ENCODE peak calls at places on chromosomes 3 and 15, in nine cellular contexts. E is fibroblast of lung, G is C1 segment of cervical spinal cord, X is NCI-H2081, S is AG08396, U is DMS53, H is LHCN-M2, F is cardiac muscle cell, V is NCI-H69. D is an unnamed sample.

GRCh38 chr3:134370611-134371451 is 3.4 kb downstream of the AMOTL2 start:
- DNase-seq in E (no peak), G (no peak), X (no peak), S (no peak), U (no peak), H (no peak), F (no peak), V (no peak), D (no peak)

GRCh38 chr3:63662500-63662899 is 10.0 kb downstream of the SNTN start:
- DNase-seq in E (no peak), G (no peak), X (no peak), S (peak; percentile 12), U (peak; percentile 34), H (no peak), F (no peak), V (peak; percentile 56), D (no peak)

GRCh38 chr3:33537135-33537534 is 96.9 kb upstream of the UBP1 start:
- DNase-seq in E (no peak), G (no peak), X (no peak), S (no peak), U (no peak), H (no peak), F (peak; percentile 23), V (no peak), D (no peak)

GRCh38 chr3:55719508-55719907 is 232.4 kb upstream of the WNT5A start:
- DNase-seq in E (peak; percentile 31), G (no peak), X (no peak), S (no peak), U (no peak), H (no peak), F (no peak), V (no peak), D (no peak)

GRCh38 chr3:89107461-89108035 is at the start of gene EPHA3:
- DNase-seq in E (peak; percentile 71), G (no peak), X (peak; percentile 41), S (peak; percentile 68), U (peak; percentile 76), H (peak; percentile 70), F (peak; percentile 75), V (peak; percentile 45), D (peak; percentile 49)

GRCh38 chr3:121723485-121723884 is 26.1 kb downstream of the GOLGB1 start:
- DNase-seq in E (no peak), G (no peak), X (no peak), S (no peak), U (no peak), H (no peak), F (no peak), V (no peak), D (no peak)

GRCh38 chr3:114454592-114455251 is 160.9 kb downstream of the TIGIT start:
- DNase-seq in E (peak; percentile 59), G (peak; percentile 83), X (peak; percentile 40), S (no peak), U (peak; percentile 59), H (peak; percentile 38), F (peak; percentile 34), V (peak; percentile 65), D (peak; percentile 0)

GRCh38 chr3:172673210-172673679 is 37.6 kb downstream of the NCEH1 start:
- DNase-seq in E (peak; percentile 78), G (no peak), X (peak; percentile 85), S (peak; percentile 44), U (peak; percentile 86), H (peak; percentile 79), F (peak; percentile 80), V (peak; percentile 88), D (peak; percentile 84)

GRCh38 chr3:46903341-46904302 is 26.1 kb downstream of the PTH1R start:
- DNase-seq in E (no peak), G (no peak), X (no peak), S (peak; percentile 71), U (peak; percentile 8), H (peak; percentile 27), F (peak; percentile 58), V (no peak), D (no peak)

GRCh38 chr15:61654918-61655317 is 405.3 kb downstream of the VPS13C start:
- DNase-seq in E (no peak), G (no peak), X (no peak), S (no peak), U (no peak), H (no peak), F (no peak), V (no peak), D (no peak)

GRCh38 chr15:76178321-76178720 is 118.5 kb downstream of the TMEM266 start:
- DNase-seq in E (no peak), G (no peak), X (no peak), S (no peak), U (no peak), H (no peak), F (no peak), V (peak; percentile 41), D (no peak)

GRCh38 chr3:197878427-197878826 is 71.6 kb upstream of the RPL35A start:
- DNase-seq in E (no peak), G (no peak), X (no peak), S (no peak), U (no peak), H (no peak), F (no peak), V (no peak), D (no peak)

GRCh38 chr15:40964006-40964405 is 10.7 kb downstream of the CHAC1 start:
- DNase-seq in E (no peak), G (no peak), X (no peak), S (no peak), U (no peak), H (no peak), F (no peak), V (no peak), D (no peak)

GRCh38 chr3:194266658-194267005 is 84.5 kb downstream of the CPN2 start:
- DNase-seq in E (peak; percentile 4), G (no peak), X (no peak), S (no peak), U (no peak), H (no peak), F (no peak), V (no peak), D (no peak)

GRCh38 chr15:67096536-67097294 is 31.3 kb downstream of the SMAD3 start:
- DNase-seq in E (no peak), G (no peak), X (no peak), S (no peak), U (no peak), H (peak; percentile 61), F (no peak), V (no peak), D (no peak)

GRCh38 chr3:153285194-153285641 is 123.2 kb downstream of the RAP2B start:
- DNase-seq in E (peak; percentile 34), G (no peak), X (no peak), S (peak; percentile 45), U (peak; percentile 21), H (peak; percentile 38), F (peak; percentile 55), V (peak; percentile 3), D (peak; percentile 15)

GRCh38 chr15:91311986-91312385 is 211.9 kb downstream of the SV2B start:
- DNase-seq in E (no peak), G (no peak), X (no peak), S (no peak), U (no peak), H (no peak), F (no peak), V (peak; percentile 33), D (no peak)

GRCh38 chr3:107643038-107643883 is 120.5 kb downstream of the BBX start:
- DNase-seq in E (no peak), G (no peak), X (no peak), S (no peak), U (peak; percentile 17), H (no peak), F (no peak), V (peak; percentile 33), D (no peak)

GRCh38 chr3:181176610-181177009 is 187.1 kb upstream of the DNAJC19 start:
- DNase-seq in E (peak; percentile 43), G (no peak), X (peak; percentile 93), S (peak; percentile 15), U (peak; percentile 78), H (peak; percentile 33), F (peak; percentile 62), V (peak; percentile 79), D (peak; percentile 44)

GRCh38 chr3:42654331-42655201 is 1.1 kb downstream of the ZBTB47 start:
- DNase-seq in E (peak; percentile 58), G (peak; percentile 52), X (no peak), S (peak; percentile 83), U (peak; percentile 36), H (peak; percentile 60), F (peak; percentile 63), V (peak; percentile 84), D (no peak)

GRCh38 chr15:60124460-60125070 is 120.5 kb downstream of the FOXB1 start:
- DNase-seq in E (no peak), G (no peak), X (no peak), S (no peak), U (no peak), H (no peak), F (no peak), V (no peak), D (no peak)

GRCh38 chr15:27365441-27365840 is 394.5 kb downstream of the GABRG3 start:
- DNase-seq in E (no peak), G (no peak), X (no peak), S (no peak), U (peak; percentile 3), H (no peak), F (no peak), V (no peak), D (peak; percentile 6)

GRCh38 chr3:140726061-140726460 is 48.2 kb downstream of the TRIM42 start:
- DNase-seq in E (no peak), G (no peak), X (no peak), S (no peak), U (no peak), H (no peak), F (no peak), V (no peak), D (no peak)

GRCh38 chr3:64798316-64798715 is 110.5 kb upstream of the ADAMTS9 start:
- DNase-seq in E (no peak), G (no peak), X (no peak), S (no peak), U (no peak), H (no peak), F (no peak), V (no peak), D (no peak)

GRCh38 chr3:78165876-78166275 is 1126.0 kb downstream of the ROBO2 start:
- DNase-seq in E (peak; percentile 31), G (no peak), X (no peak), S (no peak), U (no peak), H (no peak), F (no peak), V (peak; percentile 36), D (no peak)

GRCh38 chr3:5078151-5078550 is 43.9 kb upstream of the ARL8B start:
- DNase-seq in E (peak; percentile 30), G (no peak), X (no peak), S (peak; percentile 24), U (no peak), H (peak; percentile 47), F (no peak), V (no peak), D (no peak)

GRCh38 chr3:45715945-45716344 is 26.7 kb downstream of the SACM1L start:
- DNase-seq in E (peak; percentile 23), G (no peak), X (no peak), S (no peak), U (no peak), H (peak; percentile 38), F (no peak), V (no peak), D (no peak)

GRCh38 chr15:62306851-62307504 is 141.9 kb upstream of the C2CD4B start:
- DNase-seq in E (peak; percentile 79), G (peak; percentile 15), X (peak; percentile 73), S (peak; percentile 67), U (peak; percentile 95), H (peak; percentile 65), F (peak; percentile 88), V (peak; percentile 89), D (peak; percentile 58)

GRCh38 chr3:184234224-184234623 is 4.8 kb downstream of the VWA5B2 start:
- DNase-seq in E (peak; percentile 61), G (peak; percentile 83), X (no peak), S (peak; percentile 87), U (peak; percentile 85), H (peak; percentile 77), F (peak; percentile 87), V (peak; percentile 75), D (peak; percentile 83)

GRCh38 chr3:177478170-177478859 is 281.0 kb upstream of the TBL1XR1 start:
- DNase-seq in E (peak; percentile 100), G (no peak), X (no peak), S (peak; percentile 71), U (no peak), H (peak; percentile 99), F (peak; percentile 99), V (no peak), D (peak; percentile 97)

GRCh38 chr15:93029613-93030429 is 59.2 kb downstream of the RGMA start:
- DNase-seq in E (peak; percentile 47), G (peak; percentile 24), X (no peak), S (peak; percentile 38), U (peak; percentile 63), H (peak; percentile 67), F (peak; percentile 37), V (peak; percentile 11), D (no peak)

D was measured in Caki2.